ENCODE peak calls at places on chromosomes 4 and X, in eight cellular contexts. R is mucosa of descending colon, V is Panc1, E is GM13977, S is cardiac muscle cell, J is A549, O is SK-N-SH, K is GM06990. P is an unnamed sample.
A peak's percentile ranks its signal among the peaks of the same experiment; 100 is the strongest.

GRCh38 chr4:16591867-16592266 is 306.6 kb downstream of the LDB2 start:
- DNase-seq in K (no peak), S (no peak), E (no peak), O (peak; percentile 16), R (no peak), J (no peak), V (no peak), P (no peak)

GRCh38 chrX:31934842-31935241 is 863.0 kb upstream of the FTHL17 start:
- DNase-seq in O (no peak), R (no peak), V (no peak), S (no peak), J (no peak), K (no peak), E (no peak), P (no peak)

GRCh38 chrX:29318051-29318450 is 730.8 kb downstream of the IL1RAPL1 start:
- DNase-seq in K (no peak), S (no peak), E (no peak), R (no peak), J (no peak), V (no peak), O (no peak), P (no peak)

GRCh38 chr4:85055558-85055957 is 89.1 kb upstream of the WDFY3 start:
- DNase-seq in K (no peak), O (no peak), V (no peak), S (no peak), R (no peak), J (no peak), E (no peak), P (no peak)

GRCh38 chr4:67576538-67576937 is 18.0 kb downstream of the STAP1 start:
- DNase-seq in O (no peak), V (no peak), S (no peak), E (no peak), K (peak; percentile 64), R (no peak), J (no peak), P (no peak)

GRCh38 chr4:2433609-2434350 is 15.0 kb downstream of the CFAP99 start:
- DNase-seq in J (no peak), S (no peak), O (no peak), R (no peak), K (no peak), V (no peak), E (no peak), P (no peak)

GRCh38 chrX:109889289-109890006 is 113.5 kb upstream of the TMEM164 start:
- DNase-seq in O (no peak), R (no peak), K (no peak), J (no peak), S (peak; percentile 56), V (no peak), E (no peak), P (peak; percentile 32)

GRCh38 chr4:181364504-181364903 is 878.7 kb upstream of the TENM3 start:
- DNase-seq in E (no peak), J (no peak), K (no peak), S (no peak), O (no peak), V (no peak), R (no peak), P (no peak)

GRCh38 chr4:3355266-3355748 is 62.5 kb downstream of the RGS12 start:
- DNase-seq in S (no peak), J (no peak), E (peak; percentile 66), O (no peak), R (no peak), V (no peak), K (peak; percentile 51), P (no peak)

GRCh38 chr4:87823741-87824140 is 9.0 kb upstream of the MEPE start:
- DNase-seq in E (no peak), O (no peak), R (no peak), S (no peak), K (no peak), V (no peak), J (no peak), P (no peak)

GRCh38 chrX:51215266-51215665 is 117.4 kb upstream of the NUDT10 start:
- DNase-seq in V (no peak), J (no peak), K (no peak), S (peak; percentile 5), R (no peak), E (no peak), O (no peak), P (no peak)
- TF ChIP-seq CTCF in V (peak; percentile 22), J (no peak), K (no peak), S (no peak), R (no peak), E (no peak), O (peak; percentile 20), P (no peak)

GRCh38 chr4:112063260-112063659 is 82.0 kb upstream of the FAM241A start:
- DNase-seq in E (no peak), V (no peak), O (no peak), R (no peak), J (no peak), S (no peak), K (no peak), P (no peak)

GRCh38 chr4:112061418-112061817 is 83.8 kb upstream of the FAM241A start:
- DNase-seq in O (no peak), S (peak; percentile 5), J (no peak), R (no peak), V (no peak), E (no peak), K (no peak), P (no peak)

GRCh38 chr4:112058433-112058832 is 86.8 kb upstream of the FAM241A start:
- DNase-seq in K (no peak), R (no peak), E (no peak), J (no peak), S (no peak), O (no peak), V (no peak), P (peak; percentile 43)

GRCh38 chr4:112057479-112057878 is 87.8 kb upstream of the FAM241A start:
- DNase-seq in S (no peak), E (no peak), O (no peak), K (no peak), R (no peak), J (no peak), V (no peak), P (no peak)

DNA sequence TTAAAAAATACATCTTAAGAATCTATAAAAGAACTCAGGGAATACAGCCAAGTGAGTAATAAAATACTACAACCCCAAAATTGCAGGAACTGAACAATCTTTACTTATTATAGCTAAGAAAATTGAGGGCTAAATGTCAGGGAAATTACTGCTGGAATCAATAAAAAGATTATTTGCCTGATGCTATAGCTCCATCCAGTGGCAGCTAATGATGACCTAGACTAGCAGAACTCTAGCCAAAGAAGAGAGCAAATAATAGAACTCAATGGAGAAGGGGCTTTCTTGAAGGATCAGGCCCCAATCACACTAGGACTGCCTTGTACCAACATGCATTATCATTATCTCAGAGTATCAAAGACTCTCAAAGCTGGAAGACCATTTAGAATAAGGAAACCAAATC is 85.0 kb upstream of the FAM241A start:
- DNase-seq in J (peak; percentile 31), O (peak; percentile 13), K (no peak), V (peak; percentile 17), E (no peak), R (peak; percentile 25), S (peak; percentile 63), P (peak; percentile 51)
- TF ChIP-seq CTCF in J (peak; percentile 48), O (peak; percentile 62), K (peak; percentile 54), V (peak; percentile 47), E (peak; percentile 60), R (no peak), S (peak; percentile 49), P (peak; percentile 78)

DNA sequence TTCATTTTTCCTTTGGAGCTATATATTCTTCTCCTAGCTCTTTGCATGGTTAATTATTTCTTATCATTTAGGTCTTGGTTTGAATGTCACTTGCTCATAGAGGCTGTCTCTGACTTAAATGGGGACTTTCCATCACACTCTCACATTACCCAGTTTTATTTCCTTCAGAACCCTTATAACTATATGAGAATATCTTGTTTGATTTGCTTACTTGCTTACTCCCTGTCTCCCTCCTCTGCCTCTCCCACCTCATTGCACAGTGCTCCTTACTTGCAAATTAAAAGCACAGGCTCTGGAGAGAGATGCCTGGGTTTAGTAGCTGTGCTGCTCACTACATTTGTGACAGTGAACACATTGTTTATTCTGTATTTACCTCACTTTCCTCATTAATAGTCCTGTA is 174.6 kb downstream of the SOWAHB start:
- DNase-seq in V (no peak), O (no peak), S (no peak), J (peak; percentile 39), E (no peak), K (no peak), R (no peak), P (peak; percentile 29)
- TF ChIP-seq CTCF in V (peak; percentile 38), O (peak; percentile 42), S (peak; percentile 36), J (peak; percentile 7), E (peak; percentile 15), K (peak; percentile 16), R (no peak), P (peak; percentile 40)

DNA sequence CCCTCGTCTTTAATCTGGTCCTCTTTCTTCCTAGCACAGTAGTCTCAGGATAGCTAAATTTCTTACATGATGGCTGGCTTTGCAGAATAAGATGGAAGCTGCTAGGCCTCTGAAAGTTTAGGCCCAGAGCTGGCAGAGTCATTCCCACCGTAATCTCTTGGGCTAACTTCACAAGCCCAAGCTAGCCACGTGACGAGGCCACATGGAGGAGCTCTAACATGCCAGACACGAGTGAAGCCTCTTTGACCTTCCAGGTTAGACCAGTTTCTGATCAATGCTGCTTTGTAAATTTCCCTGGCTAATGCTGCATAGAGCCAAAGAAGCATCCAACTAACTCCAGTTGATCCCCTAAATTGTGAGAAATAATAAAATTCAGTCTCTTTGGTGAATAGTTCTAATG is 9.5 kb upstream of the CENPE start:
- DNase-seq in E (no peak), S (peak; percentile 20), K (no peak), V (no peak), J (peak; percentile 11), O (no peak), R (peak; percentile 19), P (no peak)
- TF ChIP-seq CTCF in E (peak; percentile 20), S (no peak), K (peak; percentile 20), V (peak; percentile 37), J (no peak), O (peak; percentile 16), R (no peak), P (no peak)

DNA sequence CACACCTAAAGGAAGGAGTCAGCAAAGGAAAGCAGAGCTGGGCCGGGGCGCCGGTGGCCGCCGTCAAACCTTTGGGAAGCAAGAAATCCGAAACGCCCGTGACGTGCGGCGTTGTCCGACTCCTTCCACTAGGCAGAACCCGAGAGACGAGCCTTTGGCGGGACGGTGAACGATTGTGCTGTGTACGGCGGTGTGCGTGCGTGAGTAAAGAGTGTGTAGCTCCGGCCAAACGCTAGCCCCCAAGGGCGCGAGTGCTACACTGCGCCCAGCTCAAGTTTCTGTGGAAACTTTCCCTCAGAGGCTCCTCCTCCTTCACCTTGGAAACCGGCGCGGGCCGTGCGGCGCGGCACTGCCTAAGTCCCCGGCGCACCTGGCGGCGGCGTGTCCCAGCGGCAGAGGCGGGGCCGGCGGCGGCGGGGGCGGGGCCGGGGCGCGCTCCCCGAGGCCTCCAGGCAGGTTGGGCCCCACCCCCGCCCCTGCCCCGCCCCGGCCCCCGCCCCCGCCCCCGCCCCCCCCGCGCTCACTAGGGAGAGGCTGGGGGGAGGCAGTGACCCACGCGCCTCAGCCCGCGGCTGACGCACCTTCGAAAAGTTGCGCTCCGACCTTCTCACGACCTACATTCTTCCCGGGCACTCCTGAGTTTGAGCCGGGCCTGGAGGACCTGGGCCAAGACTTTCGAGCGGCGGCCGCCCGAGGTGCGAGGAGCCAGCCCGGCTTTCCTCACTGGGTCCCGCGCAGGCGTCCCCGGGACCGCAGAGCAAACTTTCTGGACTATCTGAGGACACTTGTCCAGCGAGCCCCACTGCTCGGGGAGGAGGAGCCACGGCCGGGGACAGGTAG is at the start of gene FHIP1A:
- DNase-seq in R (peak; percentile 92), V (no peak), O (peak; percentile 86), E (peak; percentile 89), S (peak; percentile 96), K (peak; percentile 82), J (peak; percentile 59), P (peak; percentile 42)
- TF ChIP-seq CTCF in R (no peak), V (no peak), O (no peak), E (no peak), S (no peak), K (no peak), J (no peak), P (no peak)

P was measured in HFFc6.